ENCODE peak calls at places on chromosomes 5 and 9, in eight cellular contexts. One of them, this sample, is unnamed.

GRCh38 chr5:35777358-35778087 is 79.2 kb upstream of the IL7R start:
- DNase-seq in activated naive CD4-positive, alpha-beta T cell treated with anti-CD3 and anti-CD28 coated beads for 36 hours: peak; percentile 88
- DNase-seq in foreskin melanocyte: peak; percentile 57
- DNase-seq in adrenal gland: peak; percentile 89
- DNase-seq in CD4-positive, alpha-beta memory T cell: peak; percentile 74
- DNase-seq in stimulated activated CD8-positive, alpha-beta memory T cell treated with anti-CD3 and anti-CD28 coated beads, Interleukin-12 subunit alpha, Interleukin-12 subunit beta, amount 100 ng/mL, for 4 hours: peak; percentile 27
- DNase-seq in smooth muscle cell of the brain vasculature: peak; percentile 62
- DNase-seq in Kasumi-1: peak; percentile 76
- DNase-seq in this sample: peak; percentile 76

GRCh38 chr9:37293664-37294524 is 128.6 kb upstream of the GRHPR start:
- DNase-seq in activated naive CD4-positive, alpha-beta T cell treated with anti-CD3 and anti-CD28 coated beads for 36 hours: no peak
- DNase-seq in foreskin melanocyte: peak; percentile 68
- DNase-seq in adrenal gland: no peak
- DNase-seq in CD4-positive, alpha-beta memory T cell: no peak
- DNase-seq in stimulated activated CD8-positive, alpha-beta memory T cell treated with anti-CD3 and anti-CD28 coated beads, Interleukin-12 subunit alpha, Interleukin-12 subunit beta, amount 100 ng/mL, for 4 hours: no peak
- DNase-seq in smooth muscle cell of the brain vasculature: no peak
- DNase-seq in Kasumi-1: no peak
- DNase-seq in this sample: no peak

GRCh38 chr5:66897355-66897754 is 299.2 kb downstream of the CD180 start:
- DNase-seq in activated naive CD4-positive, alpha-beta T cell treated with anti-CD3 and anti-CD28 coated beads for 36 hours: no peak
- DNase-seq in foreskin melanocyte: no peak
- DNase-seq in adrenal gland: no peak
- DNase-seq in CD4-positive, alpha-beta memory T cell: no peak
- DNase-seq in stimulated activated CD8-positive, alpha-beta memory T cell treated with anti-CD3 and anti-CD28 coated beads, Interleukin-12 subunit alpha, Interleukin-12 subunit beta, amount 100 ng/mL, for 4 hours: no peak
- DNase-seq in smooth muscle cell of the brain vasculature: no peak
- DNase-seq in Kasumi-1: no peak
- DNase-seq in this sample: no peak

GRCh38 chr5:76469656-76470290 is 66.7 kb downstream of the IQGAP2 start:
- DNase-seq in activated naive CD4-positive, alpha-beta T cell treated with anti-CD3 and anti-CD28 coated beads for 36 hours: peak; percentile 26
- DNase-seq in foreskin melanocyte: no peak
- DNase-seq in adrenal gland: no peak
- DNase-seq in CD4-positive, alpha-beta memory T cell: no peak
- DNase-seq in stimulated activated CD8-positive, alpha-beta memory T cell treated with anti-CD3 and anti-CD28 coated beads, Interleukin-12 subunit alpha, Interleukin-12 subunit beta, amount 100 ng/mL, for 4 hours: no peak
- DNase-seq in smooth muscle cell of the brain vasculature: no peak
- DNase-seq in Kasumi-1: no peak
- DNase-seq in this sample: no peak

GRCh38 chr9:82555408-82555807 is 507.5 kb downstream of the RASEF start:
- DNase-seq in activated naive CD4-positive, alpha-beta T cell treated with anti-CD3 and anti-CD28 coated beads for 36 hours: no peak
- DNase-seq in foreskin melanocyte: no peak
- DNase-seq in adrenal gland: peak; percentile 8
- DNase-seq in CD4-positive, alpha-beta memory T cell: no peak
- DNase-seq in stimulated activated CD8-positive, alpha-beta memory T cell treated with anti-CD3 and anti-CD28 coated beads, Interleukin-12 subunit alpha, Interleukin-12 subunit beta, amount 100 ng/mL, for 4 hours: no peak
- DNase-seq in smooth muscle cell of the brain vasculature: no peak
- DNase-seq in Kasumi-1: no peak
- DNase-seq in this sample: no peak

GRCh38 chr9:131986576-131986975 is 93.1 kb downstream of the MED27 start:
- DNase-seq in activated naive CD4-positive, alpha-beta T cell treated with anti-CD3 and anti-CD28 coated beads for 36 hours: no peak
- DNase-seq in foreskin melanocyte: no peak
- DNase-seq in adrenal gland: no peak
- DNase-seq in CD4-positive, alpha-beta memory T cell: no peak
- DNase-seq in stimulated activated CD8-positive, alpha-beta memory T cell treated with anti-CD3 and anti-CD28 coated beads, Interleukin-12 subunit alpha, Interleukin-12 subunit beta, amount 100 ng/mL, for 4 hours: no peak
- DNase-seq in smooth muscle cell of the brain vasculature: no peak
- DNase-seq in Kasumi-1: no peak
- DNase-seq in this sample: no peak

GRCh38 chr9:127418037-127418471 is 6.1 kb upstream of the ZNF79 start:
- DNase-seq in activated naive CD4-positive, alpha-beta T cell treated with anti-CD3 and anti-CD28 coated beads for 36 hours: peak; percentile 60
- DNase-seq in foreskin melanocyte: no peak
- DNase-seq in adrenal gland: peak; percentile 40
- DNase-seq in CD4-positive, alpha-beta memory T cell: no peak
- DNase-seq in stimulated activated CD8-positive, alpha-beta memory T cell treated with anti-CD3 and anti-CD28 coated beads, Interleukin-12 subunit alpha, Interleukin-12 subunit beta, amount 100 ng/mL, for 4 hours: no peak
- DNase-seq in smooth muscle cell of the brain vasculature: no peak
- DNase-seq in Kasumi-1: peak; percentile 14
- DNase-seq in this sample: peak; percentile 62

GRCh38 chr9:136107953-136108647 is 10.6 kb downstream of the TMEM250 start:
- DNase-seq in activated naive CD4-positive, alpha-beta T cell treated with anti-CD3 and anti-CD28 coated beads for 36 hours: no peak
- DNase-seq in foreskin melanocyte: no peak
- DNase-seq in adrenal gland: no peak
- DNase-seq in CD4-positive, alpha-beta memory T cell: no peak
- DNase-seq in stimulated activated CD8-positive, alpha-beta memory T cell treated with anti-CD3 and anti-CD28 coated beads, Interleukin-12 subunit alpha, Interleukin-12 subunit beta, amount 100 ng/mL, for 4 hours: no peak
- DNase-seq in smooth muscle cell of the brain vasculature: no peak
- DNase-seq in Kasumi-1: no peak
- DNase-seq in this sample: no peak

GRCh38 chr9:129225815-129226214 is 47.8 kb upstream of the IER5L start:
- DNase-seq in activated naive CD4-positive, alpha-beta T cell treated with anti-CD3 and anti-CD28 coated beads for 36 hours: peak; percentile 42
- DNase-seq in foreskin melanocyte: no peak
- DNase-seq in adrenal gland: peak; percentile 46
- DNase-seq in CD4-positive, alpha-beta memory T cell: no peak
- DNase-seq in stimulated activated CD8-positive, alpha-beta memory T cell treated with anti-CD3 and anti-CD28 coated beads, Interleukin-12 subunit alpha, Interleukin-12 subunit beta, amount 100 ng/mL, for 4 hours: no peak
- DNase-seq in smooth muscle cell of the brain vasculature: peak; percentile 59
- DNase-seq in Kasumi-1: peak; percentile 79
- DNase-seq in this sample: peak; percentile 71

GRCh38 chr5:751496-751895 is 33.0 kb downstream of the ZDHHC11B start:
- DNase-seq in activated naive CD4-positive, alpha-beta T cell treated with anti-CD3 and anti-CD28 coated beads for 36 hours: no peak
- DNase-seq in foreskin melanocyte: no peak
- DNase-seq in adrenal gland: no peak
- DNase-seq in CD4-positive, alpha-beta memory T cell: no peak
- DNase-seq in stimulated activated CD8-positive, alpha-beta memory T cell treated with anti-CD3 and anti-CD28 coated beads, Interleukin-12 subunit alpha, Interleukin-12 subunit beta, amount 100 ng/mL, for 4 hours: no peak
- DNase-seq in smooth muscle cell of the brain vasculature: no peak
- DNase-seq in Kasumi-1: no peak
- DNase-seq in this sample: no peak